ENCODE peak calls at places on chromosomes 5 and 9, in six cellular contexts. J is iris pigment epithelial cell, G is mammary epithelial cell, O is NCI-H1092 treated with DMSO at 0.1 percent for 48 hours, Z is aorta, Y is ACHN. V is an unnamed sample.

GRCh38 chr5:68264024-68264956 is 48.7 kb downstream of the PIK3R1 start:
- DNase-seq in J (peak; percentile 78), G (no peak), O (no peak), Z (no peak), Y (no peak), V (no peak)

GRCh38 chr9:128169925-128170324 is 9.9 kb downstream of the BBLN start:
- DNase-seq in J (no peak), G (no peak), O (no peak), Z (no peak), Y (no peak), V (no peak)

GRCh38 chr5:16992006-16992405 is 55.9 kb upstream of the MYO10 start:
- DNase-seq in J (peak; percentile 34), G (peak; percentile 95), O (no peak), Z (no peak), Y (no peak), V (peak; percentile 63)

GRCh38 chr5:131974956-131975726 is 29.7 kb upstream of the MEIKIN start:
- DNase-seq in J (no peak), G (no peak), O (no peak), Z (no peak), Y (no peak), V (no peak)

GRCh38 chr9:37564114-37564513 is 12.1 kb downstream of the FBXO10 start:
- DNase-seq in J (no peak), G (no peak), O (no peak), Z (no peak), Y (no peak), V (no peak)

GRCh38 chr9:36485647-36486453 is 85.8 kb upstream of the RNF38 start:
- DNase-seq in J (peak; percentile 22), G (no peak), O (no peak), Z (no peak), Y (no peak), V (no peak)

GRCh38 chr5:15215056-15215455 is 284.9 kb upstream of the FBXL7 start:
- DNase-seq in J (no peak), G (no peak), O (no peak), Z (no peak), Y (no peak), V (no peak)

GRCh38 chr9:93378276-93378675 is 73.2 kb upstream of the FAM120A start:
- DNase-seq in J (no peak), G (no peak), O (no peak), Z (no peak), Y (no peak), V (no peak)

GRCh38 chr5:1516615-1517601 is 6.9 kb downstream of the LPCAT1 start:
- DNase-seq in J (peak; percentile 80), G (peak; percentile 5), O (no peak), Z (peak; percentile 53), Y (peak; percentile 8), V (no peak)

GRCh38 chr9:133460405-133461175 is 812 bp downstream of the CACFD1 start:
- DNase-seq in J (no peak), G (peak; percentile 19), O (peak; percentile 60), Z (peak; percentile 73), Y (peak; percentile 17), V (no peak)

GRCh38 chr9:83636813-83637212 is 13.9 kb downstream of the IDNK start:
- DNase-seq in J (no peak), G (no peak), O (no peak), Z (no peak), Y (no peak), V (no peak)

GRCh38 chr5:138850854-138851253 is 24.3 kb downstream of the LRRTM2 start:
- DNase-seq in J (no peak), G (no peak), O (no peak), Z (no peak), Y (no peak), V (no peak)

GRCh38 chr5:124745367-124746251 is 830 bp downstream of the ZNF608 start:
- DNase-seq in J (peak; percentile 52), G (peak; percentile 55), O (peak; percentile 18), Z (no peak), Y (peak; percentile 43), V (no peak)

GRCh38 chr5:143004361-143004802 is 234.2 kb downstream of the ARHGAP26 start:
- DNase-seq in J (no peak), G (no peak), O (no peak), Z (no peak), Y (peak; percentile 93), V (peak; percentile 64)

GRCh38 chr9:107389617-107390071 is 99.9 kb downstream of the KLF4 start:
- DNase-seq in J (peak; percentile 67), G (peak; percentile 97), O (no peak), Z (peak; percentile 44), Y (no peak), V (no peak)

GRCh38 chr9:92759990-92760893 is 4.4 kb downstream of the BICD2 start:
- DNase-seq in J (no peak), G (no peak), O (no peak), Z (peak; percentile 72), Y (no peak), V (no peak)

GRCh38 chr5:39209924-39210323 is 9.4 kb downstream of the FYB1 start:
- DNase-seq in J (no peak), G (no peak), O (no peak), Z (peak; percentile 55), Y (no peak), V (no peak)

GRCh38 chr5:155772009-155772662 is 554.8 kb upstream of the SGCD start:
- DNase-seq in J (no peak), G (no peak), O (no peak), Z (no peak), Y (no peak), V (no peak)

GRCh38 chr5:126561908-126562307 is 33.1 kb downstream of the ALDH7A1 start:
- DNase-seq in J (peak; percentile 14), G (no peak), O (no peak), Z (no peak), Y (no peak), V (no peak)

GRCh38 chr9:96501981-96502833 is 52.2 kb downstream of the HABP4 start:
- DNase-seq in J (no peak), G (no peak), O (no peak), Z (no peak), Y (no peak), V (no peak)

GRCh38 chr5:126867237-126867636 is 90.3 kb downstream of the LMNB1 start:
- DNase-seq in J (no peak), G (no peak), O (no peak), Z (no peak), Y (no peak), V (no peak)

GRCh38 chr5:4857761-4858160 is 282.4 kb upstream of the ADAMTS16 start:
- DNase-seq in J (no peak), G (peak; percentile 7), O (no peak), Z (no peak), Y (no peak), V (no peak)

GRCh38 chr5:78805474-78806124 is 157.0 kb upstream of the LHFPL2 start:
- DNase-seq in J (peak; percentile 40), G (no peak), O (no peak), Z (no peak), Y (no peak), V (no peak)

GRCh38 chr9:19404278-19405075 is 4.3 kb upstream of the ACER2 start:
- DNase-seq in J (no peak), G (peak; percentile 89), O (no peak), Z (no peak), Y (no peak), V (no peak)

GRCh38 chr9:135990468-135991429 is 29.6 kb upstream of the UBAC1 start:
- DNase-seq in J (peak; percentile 74), G (peak; percentile 27), O (peak; percentile 21), Z (no peak), Y (peak; percentile 47), V (no peak)

GRCh38 chr9:97415146-97415545 is 3.2 kb downstream of the TDRD7 start:
- DNase-seq in J (no peak), G (no peak), O (no peak), Z (no peak), Y (no peak), V (no peak)

GRCh38 chr5:68928617-68929302 is 165.1 kb upstream of the SLC30A5 start:
- DNase-seq in J (no peak), G (no peak), O (no peak), Z (no peak), Y (no peak), V (no peak)

GRCh38 chr5:65840071-65840470 is 86.3 kb upstream of the ERBIN start:
- DNase-seq in J (no peak), G (no peak), O (no peak), Z (no peak), Y (no peak), V (no peak)